ENCODE peak calls at places on chromosomes 2 and 18, in seven cellular contexts. Y is HCT116, C is H1, K is K562, F is HepG2, B is GM12878, D is SK-N-SH. A is an unnamed sample.

GRCh38 chr2:150486539-150487484 is 655 bp downstream of the RND3 start:
- DNase-seq in Y (no peak), C (peak), K (no peak), F (no peak), B (no peak), D (peak), A (peak)

GRCh38 chr2:46873632-46874068 is 42.0 kb downstream of the MCFD2 start:
- DNase-seq in Y (peak), C (no peak), K (peak), F (peak), B (no peak), D (peak), A (peak)

GRCh38 chr2:20141056-20141762 is 83.7 kb downstream of the SDC1 start:
- DNase-seq in Y (peak), C (no peak), K (peak), F (peak), B (no peak), D (no peak), A (no peak)

GRCh38 chr2:239025081-239025801 is 177.4 kb downstream of the TWIST2 start:
- DNase-seq in Y (no peak), C (no peak), K (no peak), F (no peak), B (no peak), D (peak), A (no peak)

GRCh38 chr2:182672471-182673165 is 43.4 kb upstream of the DNAJC10 start:
- DNase-seq in Y (peak), C (no peak), K (no peak), F (no peak), B (no peak), D (no peak), A (no peak)

GRCh38 chr2:62999905-63000304 is 50.7 kb upstream of the OTX1 start:
- DNase-seq in Y (no peak), C (no peak), K (no peak), F (no peak), B (no peak), D (no peak), A (no peak)

GRCh38 chr2:199465988-199466703 is 8.4 kb upstream of the SATB2 start:
- DNase-seq in Y (no peak), C (no peak), K (no peak), F (no peak), B (no peak), D (no peak), A (no peak)

GRCh38 chr2:238151628-238152235 is 7.0 kb upstream of the ERFE start:
- DNase-seq in Y (no peak), C (peak), K (no peak), F (no peak), B (no peak), D (no peak), A (no peak)

GRCh38 chr2:235685024-235685721 is 191.3 kb downstream of the AGAP1 start:
- DNase-seq in Y (no peak), C (no peak), K (no peak), F (no peak), B (no peak), D (no peak), A (no peak)

GRCh38 chr2:144237845-144238637 is 281.9 kb downstream of the ZEB2 start:
- DNase-seq in Y (no peak), C (no peak), K (no peak), F (peak), B (no peak), D (no peak), A (no peak)

DNA sequence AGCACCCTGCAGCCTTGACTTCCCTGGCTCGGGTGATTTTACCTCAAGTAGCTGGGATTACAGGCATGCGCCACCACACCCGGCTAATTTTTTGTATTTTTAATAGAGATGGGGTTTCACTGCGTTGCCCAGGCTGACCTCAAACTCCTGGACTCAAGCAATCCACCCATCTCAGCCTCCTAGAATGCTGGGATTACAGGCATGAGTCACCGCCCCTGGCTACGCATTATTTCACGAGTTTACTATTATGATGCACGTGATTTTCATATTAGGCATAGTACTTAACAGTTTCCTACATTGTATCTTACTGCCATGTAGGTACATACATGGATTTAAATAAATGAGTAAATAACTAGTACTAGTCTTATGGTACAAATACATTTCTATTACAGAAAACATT is 4.4 kb downstream of the DYNC2LI1 start:
- DNase-seq in Y (no peak), C (no peak), K (no peak), F (no peak), B (no peak), D (no peak), A (no peak)
- TF ChIP-seq JUND in Y (no peak), C (no peak), K (no peak), F (no peak), B (no peak), D (no peak), A (no peak)

GRCh38 chr2:186590538-186591441 is 934 bp downstream of the ITGAV start:
- DNase-seq in Y (no peak), C (no peak), K (peak), F (peak), B (no peak), D (peak), A (no peak)
- TF ChIP-seq JUND in Y (no peak), C (no peak), K (peak), F (no peak), B (no peak), D (peak), A (no peak)

DNA sequence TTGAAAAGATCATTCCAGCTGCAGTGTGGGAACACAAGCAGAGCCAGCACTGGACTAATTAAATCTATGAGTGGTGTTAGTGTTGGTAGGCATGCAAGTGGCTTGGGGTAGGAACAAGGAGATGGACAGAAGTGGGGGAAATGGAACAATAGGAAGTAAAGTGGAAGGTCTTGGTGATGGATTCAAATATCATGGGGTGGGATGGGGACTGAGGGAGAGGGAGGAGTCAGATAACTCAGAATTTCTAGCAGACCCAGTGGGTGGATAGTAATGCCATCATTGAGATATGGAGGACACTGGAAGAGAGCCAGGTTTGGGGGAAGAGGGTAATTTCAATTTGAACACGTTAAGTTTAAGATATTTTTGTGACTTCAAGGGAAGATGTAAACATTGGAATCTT is 2.9 kb upstream of the LNPK start:
- DNase-seq in Y (no peak), C (no peak), K (peak), F (no peak), B (no peak), D (no peak), A (no peak)
- TF ChIP-seq JUND in Y (no peak), C (no peak), K (no peak), F (no peak), B (no peak), D (no peak), A (no peak)

GRCh38 chr2:127411609-127412370 is 6.4 kb upstream of the PROC start:
- DNase-seq in Y (no peak), C (no peak), K (no peak), F (no peak), B (no peak), D (no peak), A (no peak)

GRCh38 chr2:127413200-127413599 is 5.0 kb upstream of the PROC start:
- DNase-seq in Y (no peak), C (no peak), K (no peak), F (no peak), B (no peak), D (no peak), A (no peak)

GRCh38 chr2:127408004-127408806 is 10.0 kb upstream of the PROC start:
- DNase-seq in Y (peak), C (peak), K (peak), F (peak), B (no peak), D (peak), A (peak)

GRCh38 chr2:127408807-127409099 is 9.5 kb upstream of the PROC start:
- DNase-seq in Y (no peak), C (no peak), K (no peak), F (peak), B (no peak), D (no peak), A (no peak)

DNA sequence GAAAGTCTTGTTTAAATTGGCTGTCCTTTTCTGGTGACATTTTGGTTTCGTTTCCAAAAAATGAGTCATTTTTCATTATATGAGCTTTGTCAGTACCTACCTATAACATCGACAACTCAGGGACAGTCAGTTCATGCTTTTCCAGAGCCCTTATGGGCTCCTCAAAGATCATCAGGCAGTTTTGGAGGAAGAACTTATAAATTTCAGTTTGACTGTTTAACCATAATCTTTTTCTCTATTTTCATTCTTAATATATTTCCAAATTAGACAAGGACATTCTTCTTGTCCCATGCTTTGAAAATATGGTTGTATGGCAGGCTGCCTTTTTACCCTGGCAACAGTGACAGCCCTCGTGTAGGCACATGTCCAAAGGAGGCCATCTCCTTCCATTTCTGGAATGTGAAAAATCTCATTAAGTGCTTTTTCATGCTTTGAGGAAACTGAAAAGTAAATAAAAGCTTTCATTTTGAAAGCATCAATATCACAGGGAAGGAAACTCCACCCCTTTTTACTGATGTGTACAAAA is 7.3 kb upstream of the PROC start:
- DNase-seq in Y (no peak), C (no peak), K (no peak), F (peak), B (no peak), D (no peak), A (peak)
- TF ChIP-seq JUND in Y (no peak), C (no peak), K (no peak), F (no peak), B (no peak), D (no peak), A (no peak)

GRCh38 chr18:62842898-62843297 is 127.6 kb downstream of the PHLPP1 start:
- DNase-seq in Y (no peak), C (no peak), K (no peak), F (no peak), B (no peak), D (no peak), A (no peak)

GRCh38 chr18:62847081-62847480 is 131.7 kb downstream of the PHLPP1 start:
- DNase-seq in Y (no peak), C (no peak), K (no peak), F (no peak), B (no peak), D (no peak), A (no peak)

GRCh38 chr18:62841405-62841804 is 126.1 kb downstream of the PHLPP1 start:
- DNase-seq in Y (no peak), C (no peak), K (no peak), F (no peak), B (no peak), D (no peak), A (no peak)

GRCh38 chr18:62846334-62846733 is 131.0 kb downstream of the PHLPP1 start:
- DNase-seq in Y (no peak), C (no peak), K (no peak), F (no peak), B (no peak), D (no peak), A (no peak)

GRCh38 chr18:62844850-62845643 is 129.7 kb downstream of the PHLPP1 start:
- DNase-seq in Y (no peak), C (no peak), K (no peak), F (no peak), B (no peak), D (no peak), A (no peak)
- TF ChIP-seq JUND in Y (no peak), C (no peak), K (no peak), F (no peak), B (no peak), D (no peak), A (no peak)

A was measured in T47D.